ENCODE peak calls at places on chromosomes 6 and 20, in six cellular contexts. One of them, this sample, is unnamed. For H3K4me1, the result is how much of the 10 kb centered on the place peaks cover.

GRCh38 chr20:64149809-64150560 is 14.3 kb upstream of the MYT1 start:
- DNase-seq in thoracic aorta: no peak
- DNase-seq in body of pancreas: no peak
- DNase-seq in heart left ventricle: peak
- DNase-seq in lower lobe of right lung: peak
- DNase-seq in left ventricle myocardium inferior: no peak
- DNase-seq in this sample: no peak

GRCh38 chr6:125203395-125203794 is 49.8 kb downstream of the TPD52L1 start:
- DNase-seq in thoracic aorta: no peak
- DNase-seq in body of pancreas: no peak
- DNase-seq in lower lobe of right lung: no peak
- DNase-seq in heart left ventricle: no peak
- DNase-seq in left ventricle myocardium inferior: no peak
- DNase-seq in this sample: no peak

GRCh38 chr6:71933881-71934280 is 47.5 kb downstream of the RIMS1 start:
- DNase-seq in thoracic aorta: no peak
- DNase-seq in heart left ventricle: no peak
- DNase-seq in body of pancreas: no peak
- DNase-seq in lower lobe of right lung: no peak
- DNase-seq in left ventricle myocardium inferior: no peak
- DNase-seq in this sample: no peak

GRCh38 chr20:38290829-38291581 is 13.0 kb upstream of the BPI start:
- DNase-seq in body of pancreas: peak
- DNase-seq in lower lobe of right lung: no peak
- DNase-seq in thoracic aorta: no peak
- DNase-seq in heart left ventricle: peak
- DNase-seq in left ventricle myocardium inferior: peak
- DNase-seq in this sample: no peak

GRCh38 chr6:133428299-133428698 is 187.1 kb downstream of the EYA4 start:
- DNase-seq in left ventricle myocardium inferior: no peak
- DNase-seq in thoracic aorta: no peak
- DNase-seq in body of pancreas: no peak
- DNase-seq in lower lobe of right lung: no peak
- DNase-seq in heart left ventricle: no peak
- DNase-seq in this sample: no peak

GRCh38 chr6:1286972-1287600 is 24.8 kb upstream of the FOXQ1 start:
- DNase-seq in body of pancreas: no peak
- DNase-seq in thoracic aorta: no peak
- DNase-seq in lower lobe of right lung: peak
- DNase-seq in heart left ventricle: no peak
- DNase-seq in left ventricle myocardium inferior: no peak
- DNase-seq in this sample: no peak

GRCh38 chr6:67908377-67908776 is 726.7 kb upstream of the ADGRB3 start:
- DNase-seq in thoracic aorta: no peak
- DNase-seq in body of pancreas: no peak
- DNase-seq in left ventricle myocardium inferior: no peak
- DNase-seq in lower lobe of right lung: no peak
- DNase-seq in heart left ventricle: no peak
- DNase-seq in this sample: no peak

GRCh38 chr6:44052419-44053011 is 74.7 kb downstream of the MRPL14 start:
- DNase-seq in body of pancreas: no peak
- DNase-seq in left ventricle myocardium inferior: no peak
- DNase-seq in lower lobe of right lung: peak
- DNase-seq in thoracic aorta: no peak
- DNase-seq in heart left ventricle: peak
- DNase-seq in this sample: no peak

GRCh38 chr6:161631676-161632194 is 357.9 kb upstream of the AGPAT4 start:
- DNase-seq in heart left ventricle: no peak
- DNase-seq in body of pancreas: no peak
- DNase-seq in left ventricle myocardium inferior: no peak
- DNase-seq in thoracic aorta: no peak
- DNase-seq in lower lobe of right lung: no peak
- DNase-seq in this sample: no peak

GRCh38 chr6:150043501-150044412 is 18.4 kb upstream of the RAET1L start:
- DNase-seq in lower lobe of right lung: no peak
- DNase-seq in left ventricle myocardium inferior: no peak
- DNase-seq in heart left ventricle: no peak
- DNase-seq in thoracic aorta: no peak
- DNase-seq in body of pancreas: peak
- DNase-seq in this sample: no peak

GRCh38 chr20:63129991-63130653 is 85.8 kb downstream of the YTHDF1 start:
- DNase-seq in lower lobe of right lung: peak
- DNase-seq in heart left ventricle: peak
- DNase-seq in body of pancreas: peak
- DNase-seq in thoracic aorta: no peak
- DNase-seq in left ventricle myocardium inferior: no peak
- DNase-seq in this sample: no peak

GRCh38 chr6:41708856-41709255 is 26.6 kb downstream of the TFEB start:
- DNase-seq in lower lobe of right lung: no peak
- DNase-seq in thoracic aorta: no peak
- DNase-seq in body of pancreas: no peak
- DNase-seq in heart left ventricle: no peak
- DNase-seq in left ventricle myocardium inferior: no peak
- DNase-seq in this sample: no peak

GRCh38 chr6:41705996-41706835 is 29.2 kb downstream of the TFEB start:
- DNase-seq in lower lobe of right lung: peak
- DNase-seq in thoracic aorta: peak
- DNase-seq in left ventricle myocardium inferior: peak
- DNase-seq in heart left ventricle: peak
- DNase-seq in body of pancreas: peak
- DNase-seq in this sample: peak

GRCh38 chr6:41705329-41705995 is 29.9 kb downstream of the TFEB start:
- DNase-seq in thoracic aorta: no peak
- DNase-seq in lower lobe of right lung: no peak
- DNase-seq in body of pancreas: no peak
- DNase-seq in heart left ventricle: peak
- DNase-seq in left ventricle myocardium inferior: no peak
- DNase-seq in this sample: no peak

GRCh38 chr6:41707565-41708200 is 27.7 kb downstream of the TFEB start:
- DNase-seq in left ventricle myocardium inferior: no peak
- DNase-seq in heart left ventricle: no peak
- DNase-seq in thoracic aorta: no peak
- DNase-seq in lower lobe of right lung: peak
- DNase-seq in body of pancreas: no peak
- DNase-seq in this sample: no peak

DNA sequence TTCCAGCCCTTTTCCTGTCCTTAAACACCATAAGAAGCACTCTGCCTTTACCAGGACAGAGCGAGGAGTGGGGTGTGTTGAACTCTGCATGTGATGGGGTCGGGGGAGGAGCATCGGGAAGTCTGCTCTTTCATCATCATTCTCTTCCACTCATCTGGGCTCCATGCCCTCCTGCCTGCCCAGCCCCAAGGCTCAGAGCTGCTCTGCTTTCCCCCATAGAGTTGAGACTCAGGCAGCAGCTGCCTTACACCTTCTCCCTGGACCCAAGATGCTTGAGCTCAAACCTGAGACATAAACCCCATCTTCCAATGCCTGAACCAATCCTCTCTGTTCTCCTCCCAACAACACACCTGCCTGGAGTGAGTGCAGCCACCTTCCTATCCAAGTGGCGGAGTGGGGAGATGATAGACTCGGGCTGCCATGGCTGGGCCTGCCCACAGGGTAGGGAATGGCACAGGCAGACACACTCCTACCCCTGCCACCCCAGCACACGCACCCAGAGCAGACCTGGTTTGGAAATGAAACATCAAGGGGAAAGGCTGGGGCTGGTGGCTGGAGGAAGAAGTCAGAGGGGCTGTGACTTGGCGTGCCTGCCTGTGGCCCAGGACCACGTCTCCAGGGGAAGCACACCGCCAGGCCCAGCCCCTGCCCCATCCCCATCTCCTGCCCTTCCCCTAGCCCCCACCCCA is 28.4 kb downstream of the TFEB start:
- DNase-seq in left ventricle myocardium inferior: no peak
- DNase-seq in thoracic aorta: no peak
- DNase-seq in body of pancreas: no peak
- DNase-seq in heart left ventricle: no peak
- DNase-seq in lower lobe of right lung: no peak
- DNase-seq in this sample: peak
- H3K4me1 ChIP-seq in left ventricle myocardium inferior: half or more
- H3K4me1 ChIP-seq in thoracic aorta: under half
- H3K4me1 ChIP-seq in body of pancreas: under half
- H3K4me1 ChIP-seq in heart left ventricle: half or more
- H3K4me1 ChIP-seq in lower lobe of right lung: under half
- H3K4me1 ChIP-seq in this sample: under half

GRCh38 chr20:15379897-15380296 is 1042.5 kb upstream of the FLRT3 start:
- DNase-seq in lower lobe of right lung: no peak
- DNase-seq in left ventricle myocardium inferior: no peak
- DNase-seq in heart left ventricle: no peak
- DNase-seq in thoracic aorta: no peak
- DNase-seq in body of pancreas: no peak
- DNase-seq in this sample: no peak

GRCh38 chr20:15380770-15381169 is 1043.4 kb upstream of the FLRT3 start:
- DNase-seq in lower lobe of right lung: no peak
- DNase-seq in thoracic aorta: no peak
- DNase-seq in body of pancreas: no peak
- DNase-seq in heart left ventricle: no peak
- DNase-seq in left ventricle myocardium inferior: no peak
- DNase-seq in this sample: no peak

GRCh38 chr20:15375836-15376235 is 1038.4 kb upstream of the FLRT3 start:
- DNase-seq in left ventricle myocardium inferior: no peak
- DNase-seq in thoracic aorta: no peak
- DNase-seq in body of pancreas: no peak
- DNase-seq in lower lobe of right lung: no peak
- DNase-seq in heart left ventricle: no peak
- DNase-seq in this sample: no peak

DNA sequence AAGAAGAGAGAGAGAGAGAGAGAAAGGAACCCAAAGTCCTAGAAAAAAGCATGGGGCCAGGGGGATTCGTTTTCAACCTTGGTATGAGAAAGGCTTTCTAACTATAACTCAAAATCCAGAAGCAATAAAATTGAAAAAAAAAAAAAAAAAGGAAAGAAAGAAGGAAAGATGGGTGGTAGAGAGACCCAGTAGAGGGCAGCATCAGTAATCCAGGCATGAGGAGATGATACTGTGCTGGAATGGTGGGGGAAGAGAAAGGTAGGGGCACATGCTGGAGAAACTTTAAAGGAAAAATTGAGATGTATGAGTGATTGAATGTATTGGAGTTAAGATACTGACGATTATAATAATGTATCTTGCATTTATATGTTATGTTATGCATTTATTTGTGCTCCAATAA is 1040.7 kb upstream of the FLRT3 start:
- DNase-seq in body of pancreas: no peak
- DNase-seq in lower lobe of right lung: no peak
- DNase-seq in thoracic aorta: no peak
- DNase-seq in left ventricle myocardium inferior: no peak
- DNase-seq in heart left ventricle: no peak
- DNase-seq in this sample: no peak
- TF ChIP-seq CTCF in body of pancreas: no peak
- TF ChIP-seq CTCF in lower lobe of right lung: no peak
- TF ChIP-seq CTCF in thoracic aorta: no peak
- TF ChIP-seq CTCF in left ventricle myocardium inferior: no peak
- TF ChIP-seq CTCF in heart left ventricle: no peak
- TF ChIP-seq CTCF in this sample: no peak

GRCh38 chr6:151291145-151292055 is 51.6 kb downstream of the AKAP12 start:
- DNase-seq in thoracic aorta: no peak
- DNase-seq in left ventricle myocardium inferior: peak
- DNase-seq in body of pancreas: peak
- DNase-seq in heart left ventricle: no peak
- DNase-seq in lower lobe of right lung: no peak
- DNase-seq in this sample: peak
- H3K27ac ChIP-seq in thoracic aorta: peak
- H3K27ac ChIP-seq in left ventricle myocardium inferior: peak
- H3K27ac ChIP-seq in body of pancreas: no peak
- H3K27ac ChIP-seq in heart left ventricle: peak
- H3K27ac ChIP-seq in lower lobe of right lung: peak
- H3K27ac ChIP-seq in this sample: no peak

GRCh38 chr20:47489448-47489872 is 12.2 kb upstream of the NCOA3 start:
- DNase-seq in lower lobe of right lung: peak
- DNase-seq in thoracic aorta: no peak
- DNase-seq in body of pancreas: peak
- DNase-seq in left ventricle myocardium inferior: no peak
- DNase-seq in heart left ventricle: peak
- DNase-seq in this sample: peak

GRCh38 chr20:47490795-47491194 is 10.9 kb upstream of the NCOA3 start:
- DNase-seq in heart left ventricle: no peak
- DNase-seq in body of pancreas: no peak
- DNase-seq in left ventricle myocardium inferior: no peak
- DNase-seq in lower lobe of right lung: no peak
- DNase-seq in thoracic aorta: no peak
- DNase-seq in this sample: no peak

GRCh38 chr20:47484303-47484702 is 17.4 kb upstream of the NCOA3 start:
- DNase-seq in thoracic aorta: no peak
- DNase-seq in lower lobe of right lung: no peak
- DNase-seq in body of pancreas: no peak
- DNase-seq in heart left ventricle: no peak
- DNase-seq in left ventricle myocardium inferior: no peak
- DNase-seq in this sample: no peak

GRCh38 chr20:47482705-47483104 is 19.0 kb upstream of the NCOA3 start:
- DNase-seq in thoracic aorta: no peak
- DNase-seq in heart left ventricle: no peak
- DNase-seq in lower lobe of right lung: no peak
- DNase-seq in left ventricle myocardium inferior: no peak
- DNase-seq in body of pancreas: no peak
- DNase-seq in this sample: no peak

DNA sequence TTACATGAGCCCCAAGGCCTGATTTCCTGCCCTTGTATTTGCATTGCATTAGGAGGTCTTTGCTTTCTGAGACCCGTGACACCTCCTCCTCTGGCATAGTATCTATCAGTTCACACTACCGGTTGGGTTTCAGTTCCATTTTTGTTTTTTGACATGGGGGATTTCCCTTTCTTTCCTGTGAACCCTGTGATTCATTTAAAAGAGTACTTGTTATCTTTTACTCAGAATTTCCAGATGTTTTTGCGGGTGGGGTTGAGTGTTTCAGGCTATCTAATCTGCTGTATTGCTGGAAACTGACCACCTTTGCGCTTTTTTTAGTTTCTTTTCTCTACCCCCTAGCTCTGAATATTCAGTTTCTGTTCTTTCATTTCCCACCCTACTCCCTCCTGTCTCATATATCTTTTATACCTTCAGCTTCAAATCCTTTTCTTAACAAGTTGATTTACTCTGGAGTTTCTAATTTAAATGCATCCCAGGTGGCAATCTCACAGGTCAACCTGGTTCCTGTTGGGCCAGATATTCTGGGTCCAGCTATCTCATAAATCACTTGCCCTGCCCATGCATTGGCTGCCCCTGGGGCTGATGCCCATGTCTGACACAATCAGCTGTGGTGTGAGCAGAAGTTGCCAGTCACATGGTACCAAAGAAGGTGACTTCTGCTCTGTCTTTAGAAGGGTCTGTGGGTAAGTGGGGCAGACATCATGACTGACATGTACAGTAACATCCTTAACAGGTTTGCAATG is 14.3 kb upstream of the NCOA3 start:
- DNase-seq in body of pancreas: no peak
- DNase-seq in heart left ventricle: no peak
- DNase-seq in lower lobe of right lung: no peak
- DNase-seq in left ventricle myocardium inferior: no peak
- DNase-seq in thoracic aorta: no peak
- DNase-seq in this sample: no peak
- H3K4me1 ChIP-seq in body of pancreas: under half
- H3K4me1 ChIP-seq in heart left ventricle: under half
- H3K4me1 ChIP-seq in lower lobe of right lung: under half
- H3K4me1 ChIP-seq in left ventricle myocardium inferior: under half
- H3K4me1 ChIP-seq in thoracic aorta: under half
- H3K4me1 ChIP-seq in this sample: under half

DNA sequence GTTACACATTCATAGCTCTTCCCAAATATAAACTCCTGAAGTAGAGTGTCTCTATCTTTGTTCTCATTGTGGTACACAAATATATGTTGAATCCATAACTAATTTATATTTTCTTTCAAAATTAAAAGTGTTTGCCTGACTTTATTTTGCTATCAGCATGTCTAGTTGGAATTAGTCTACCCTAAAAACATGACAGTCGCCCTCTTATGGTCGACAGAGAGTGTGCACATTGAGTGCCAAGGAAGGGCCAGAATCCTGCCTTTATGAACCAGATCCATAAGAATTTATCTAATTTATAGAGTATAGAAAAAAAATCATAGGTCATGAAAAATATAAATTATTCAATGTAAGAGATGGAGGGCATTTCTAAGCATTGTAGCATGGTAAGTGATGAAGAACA is 12.3 kb upstream of the DEFB112 start:
- DNase-seq in thoracic aorta: no peak
- DNase-seq in body of pancreas: no peak
- DNase-seq in heart left ventricle: no peak
- DNase-seq in left ventricle myocardium inferior: no peak
- DNase-seq in lower lobe of right lung: no peak
- DNase-seq in this sample: no peak
- TF ChIP-seq CTCF in thoracic aorta: no peak
- TF ChIP-seq CTCF in body of pancreas: no peak
- TF ChIP-seq CTCF in heart left ventricle: no peak
- TF ChIP-seq CTCF in left ventricle myocardium inferior: no peak
- TF ChIP-seq CTCF in lower lobe of right lung: no peak
- TF ChIP-seq CTCF in this sample: peak

This sample was measured in testis.